ENCODE peak calls at places on chromosome 22, in seven cellular contexts. V is naive thymus-derived CD4-positive, alpha-beta T cell; D is A673; A is RWPE1; C is GM20000; R is Kasumi-1; J is RCC 7860. E is an unnamed sample.

GRCh38 chr22:44764974-44765373 is 12.6 kb downstream of the ARHGAP8 start:
- DNase-seq in V (no peak), D (no peak), A (no peak), C (no peak), R (no peak), J (no peak), E (no peak)

GRCh38 chr22:37896181-37896592 is 9.9 kb upstream of the MICALL1 start:
- DNase-seq in V (peak; percentile 47), D (no peak), A (peak; percentile 84), C (peak; percentile 80), R (peak; percentile 48), J (no peak), E (no peak)

GRCh38 chr22:44724859-44725258 is 22.9 kb downstream of the PRR5 start:
- DNase-seq in V (no peak), D (no peak), A (no peak), C (no peak), R (no peak), J (no peak), E (no peak)

GRCh38 chr22:40982482-40983385 is 31.6 kb downstream of the RBX1 start:
- DNase-seq in V (no peak), D (no peak), A (no peak), C (peak; percentile 45), R (peak; percentile 43), J (no peak), E (no peak)

GRCh38 chr22:29359469-29359868 is 28.9 kb downstream of the AP1B1 start:
- DNase-seq in V (no peak), D (peak; percentile 25), A (peak; percentile 11), C (no peak), R (no peak), J (peak; percentile 5), E (peak; percentile 67)

GRCh38 chr22:48268771-48269552 is 1506.5 kb downstream of the TBC1D22A start:
- DNase-seq in V (no peak), D (no peak), A (no peak), C (no peak), R (no peak), J (no peak), E (no peak)

GRCh38 chr22:29817724-29818123 is 20.4 kb downstream of the ASCC2 start:
- DNase-seq in V (no peak), D (no peak), A (no peak), C (no peak), R (no peak), J (no peak), E (no peak)

GRCh38 chr22:26542831-26543230 is 30.6 kb upstream of the TFIP11 start:
- DNase-seq in V (no peak), D (no peak), A (no peak), C (no peak), R (peak; percentile 69), J (no peak), E (no peak)

GRCh38 chr22:19184276-19184997 is 5.9 kb upstream of the SLC25A1 start:
- DNase-seq in V (no peak), D (no peak), A (no peak), C (no peak), R (no peak), J (no peak), E (no peak)

GRCh38 chr22:28112548-28113043 is 193.5 kb upstream of the PITPNB start:
- DNase-seq in V (no peak), D (peak; percentile 86), A (peak; percentile 1), C (no peak), R (peak; percentile 27), J (no peak), E (peak; percentile 65)

GRCh38 chr22:49411236-49411635 is 416.4 kb downstream of the BRD1 start:
- DNase-seq in V (no peak), D (no peak), A (no peak), C (no peak), R (no peak), J (no peak), E (no peak)

GRCh38 chr22:26942301-26942927 is 285.0 kb downstream of the MIAT start:
- DNase-seq in V (no peak), D (no peak), A (no peak), C (no peak), R (no peak), J (no peak), E (no peak)

GRCh38 chr22:27988704-27989103 is 69.6 kb upstream of the PITPNB start:
- DNase-seq in V (no peak), D (no peak), A (no peak), C (no peak), R (no peak), J (no peak), E (peak; percentile 40)

GRCh38 chr22:48842976-48843375 is 984.7 kb downstream of the BRD1 start:
- DNase-seq in V (no peak), D (no peak), A (no peak), C (no peak), R (no peak), J (no peak), E (no peak)

GRCh38 chr22:49646876-49647275 is 180.8 kb downstream of the BRD1 start:
- DNase-seq in V (no peak), D (no peak), A (no peak), C (no peak), R (no peak), J (no peak), E (no peak)

GRCh38 chr22:40463727-40464126 is 93.3 kb downstream of the SGSM3 start:
- DNase-seq in V (peak; percentile 36), D (no peak), A (no peak), C (peak; percentile 36), R (peak; percentile 57), J (no peak), E (no peak)

GRCh38 chr22:49951001-49951677 is 9.4 kb upstream of the PIM3 start:
- DNase-seq in V (no peak), D (no peak), A (peak; percentile 54), C (peak; percentile 63), R (no peak), J (no peak), E (no peak)

GRCh38 chr22:49210606-49211005 is 617.1 kb downstream of the BRD1 start:
- DNase-seq in V (no peak), D (no peak), A (no peak), C (no peak), R (no peak), J (no peak), E (peak; percentile 40)

GRCh38 chr22:19884954-19885751 is 30.5 kb upstream of the GNB1L start:
- DNase-seq in V (no peak), D (no peak), A (no peak), C (no peak), R (no peak), J (no peak), E (no peak)

GRCh38 chr22:33325232-33326004 is 267.2 kb upstream of the SYN3 start:
- DNase-seq in V (no peak), D (no peak), A (no peak), C (peak; percentile 64), R (no peak), J (no peak), E (no peak)

GRCh38 chr22:49936018-49936972 is 17.9 kb downstream of the CRELD2 start:
- DNase-seq in V (peak; percentile 88), D (peak; percentile 90), A (peak; percentile 38), C (peak; percentile 93), R (peak; percentile 83), J (peak; percentile 80), E (peak; percentile 96)

GRCh38 chr22:49855491-49855911 is 1.9 kb downstream of the ZBED4 start:
- DNase-seq in V (no peak), D (no peak), A (no peak), C (no peak), R (no peak), J (peak; percentile 6), E (no peak)

GRCh38 chr22:43753718-43754117 is 58.4 kb downstream of the EFCAB6 start:
- DNase-seq in V (no peak), D (no peak), A (no peak), C (no peak), R (no peak), J (no peak), E (no peak)

GRCh38 chr22:48780597-48781277 is 1046.9 kb downstream of the BRD1 start:
- DNase-seq in V (no peak), D (no peak), A (no peak), C (no peak), R (no peak), J (no peak), E (peak; percentile 26)

GRCh38 chr22:49506010-49506400 is 321.7 kb downstream of the BRD1 start:
- DNase-seq in V (no peak), D (no peak), A (no peak), C (no peak), R (no peak), J (no peak), E (no peak)

GRCh38 chr22:39176067-39176621 is 23.7 kb upstream of the CBX7 start:
- DNase-seq in V (no peak), D (no peak), A (peak; percentile 42), C (no peak), R (no peak), J (peak; percentile 84), E (no peak)

GRCh38 chr22:49251371-49251770 is 576.3 kb downstream of the BRD1 start:
- DNase-seq in V (no peak), D (no peak), A (no peak), C (no peak), R (no peak), J (no peak), E (no peak)